ENCODE peak calls at places on chromosome 7, in four cellular contexts. Y is K562, L is GM12878, C is A549. J is an unnamed sample.

GRCh38 chr7:40808409-40808942 is 673.7 kb downstream of the SUGCT start:
- DNase-seq in Y (no peak), L (no peak), C (peak; percentile 5), J (no peak)

GRCh38 chr7:85094046-85094720 is 92.7 kb downstream of the SEMA3D start:
- DNase-seq in Y (no peak), L (no peak), C (no peak), J (no peak)

GRCh38 chr7:17239683-17240521 is 58.5 kb upstream of the AHR start:
- DNase-seq in Y (no peak), L (no peak), C (peak; percentile 63), J (no peak)

GRCh38 chr7:135768467-135768866 is 19.9 kb upstream of the FAM180A start:
- DNase-seq in Y (no peak), L (no peak), C (no peak), J (no peak)

GRCh38 chr7:2978403-2978802 is 65.3 kb downstream of the CARD11 start:
- DNase-seq in Y (no peak), L (peak; percentile 91), C (no peak), J (no peak)

GRCh38 chr7:20785211-20786048 is 1.3 kb downstream of the SP8 start:
- DNase-seq in Y (no peak), L (no peak), C (no peak), J (peak; percentile 66)

GRCh38 chr7:41047789-41048191 is 655.1 kb downstream of the INHBA start:
- DNase-seq in Y (no peak), L (no peak), C (no peak), J (peak; percentile 40)

GRCh38 chr7:55246181-55246580 is 119.0 kb upstream of the LANCL2 start:
- DNase-seq in Y (no peak), L (no peak), C (no peak), J (no peak)

GRCh38 chr7:37732253-37732652 is 48.7 kb downstream of the GPR141 start:
- DNase-seq in Y (peak; percentile 23), L (peak; percentile 56), C (peak; percentile 48), J (peak; percentile 51)
- TF ChIP-seq EP300 in Y (no peak), L (no peak), C (no peak), J (no peak)

GRCh38 chr7:126303926-126304325 is 948.8 kb downstream of the GRM8 start:
- DNase-seq in Y (no peak), L (no peak), C (no peak), J (no peak)
- TF ChIP-seq RFX5 in Y (no peak), L (no peak), C (no peak), J (no peak)

GRCh38 chr7:44885394-44886317 is at the start of gene PURB:
- DNase-seq in Y (peak; percentile 94), L (peak; percentile 79), C (peak; percentile 94), J (peak; percentile 99)
- TF ChIP-seq EP300 in Y (peak; percentile 60), L (peak; percentile 64), C (no peak), J (peak; percentile 75)

DNA sequence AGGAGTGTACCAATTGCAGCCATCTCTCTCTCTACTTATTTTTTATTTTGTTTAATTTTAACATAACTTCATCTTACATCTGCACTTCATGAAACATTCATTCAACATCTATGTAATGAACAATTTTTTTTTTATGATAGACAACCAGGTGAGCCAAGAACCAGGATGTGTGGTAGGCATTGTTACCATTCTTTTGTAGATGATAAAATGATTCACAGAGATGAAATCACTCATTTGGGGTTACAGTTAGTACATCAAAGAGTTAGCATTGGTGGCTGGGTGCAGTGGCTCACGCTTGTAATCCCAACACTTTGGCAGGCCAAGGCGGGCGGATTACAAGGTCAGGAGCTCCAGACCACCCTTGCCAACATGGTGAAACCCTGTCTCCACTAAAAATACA is 127.8 kb downstream of the HDAC9 start:
- DNase-seq in Y (no peak), L (no peak), C (no peak), J (no peak)
- TF ChIP-seq RFX5 in Y (no peak), L (no peak), C (no peak), J (no peak)

GRCh38 chr7:104891949-104892348 is 122.1 kb upstream of the KMT2E start:
- DNase-seq in Y (no peak), L (no peak), C (no peak), J (no peak)
- TF ChIP-seq EP300 in Y (no peak), L (no peak), C (no peak), J (no peak)